ENCODE peak calls at places on chromosomes 13 and 19, in ten cellular contexts. V is GOT3; I is T-cell; R is cardiac fibroblast; J is hippocampal formation; G is iris pigment epithelial cell; W is stimulated activated CD4-positive, alpha-beta T cell treated with anti-CD3 and anti-CD28 coated beads, Interleukin-4, amount 100 ng/mL, for 4 hours; T is KBM-7; N is naive thymus-derived CD4-positive, alpha-beta T cell; H is Kasumi-1. K is an unnamed sample.

GRCh38 chr13:50631041-50631440 is 212.5 kb downstream of the DLEU7 start:
- DNase-seq in V (no peak), I (no peak), R (no peak), J (no peak), G (peak), W (no peak), T (no peak), N (no peak), H (no peak), K (no peak)

GRCh38 chr13:45542878-45543277 is 72.7 kb downstream of the ERICH6B start:
- DNase-seq in V (no peak), I (no peak), R (no peak), J (no peak), G (no peak), W (no peak), T (no peak), N (no peak), H (no peak), K (no peak)

GRCh38 chr19:41449079-41449864 is 6.3 kb downstream of the ERICH4 start:
- DNase-seq in V (peak), I (peak), R (peak), J (peak), G (peak), W (peak), T (peak), N (peak), H (peak), K (peak)

GRCh38 chr13:99689955-99690354 is 188.7 kb downstream of the TM9SF2 start:
- DNase-seq in V (no peak), I (no peak), R (no peak), J (no peak), G (no peak), W (no peak), T (no peak), N (no peak), H (no peak), K (no peak)

GRCh38 chr19:3125900-3126524 is 9.8 kb upstream of the GNA15 start:
- DNase-seq in V (no peak), I (peak), R (peak), J (no peak), G (peak), W (peak), T (peak), N (peak), H (peak), K (peak)

GRCh38 chr13:90272356-90272755 is 1075.1 kb upstream of the MIR17HG start:
- DNase-seq in V (no peak), I (no peak), R (peak), J (no peak), G (peak), W (no peak), T (no peak), N (no peak), H (no peak), K (no peak)

GRCh38 chr19:35410487-35410886 is 37.6 kb upstream of the FFAR2 start:
- DNase-seq in V (no peak), I (no peak), R (no peak), J (no peak), G (no peak), W (no peak), T (no peak), N (no peak), H (no peak), K (no peak)

GRCh38 chr13:20411638-20412342 is 113.9 kb downstream of the CRYL1 start:
- DNase-seq in V (no peak), I (peak), R (no peak), J (no peak), G (no peak), W (peak), T (peak), N (no peak), H (peak), K (no peak)

GRCh38 chr13:65470781-65471180 is 1759.4 kb downstream of the PCDH9 start:
- DNase-seq in V (no peak), I (no peak), R (peak), J (no peak), G (peak), W (no peak), T (no peak), N (no peak), H (no peak), K (no peak)

GRCh38 chr19:15276620-15277019 is 44.4 kb upstream of the EPHX3 start:
- DNase-seq in V (no peak), I (no peak), R (no peak), J (no peak), G (no peak), W (no peak), T (no peak), N (no peak), H (no peak), K (no peak)

GRCh38 chr13:113788413-113789135 is 29.5 kb downstream of the TMEM255B start:
- DNase-seq in V (no peak), I (no peak), R (no peak), J (no peak), G (no peak), W (no peak), T (no peak), N (no peak), H (no peak), K (no peak)

GRCh38 chr13:112561478-112561877 is 26.5 kb downstream of the TUBGCP3 start:
- DNase-seq in V (no peak), I (no peak), R (peak), J (no peak), G (no peak), W (no peak), T (no peak), N (no peak), H (no peak), K (no peak)

GRCh38 chr13:32549788-32550187 is 11.2 kb upstream of the N4BP2L2 start:
- DNase-seq in V (no peak), I (no peak), R (no peak), J (no peak), G (no peak), W (no peak), T (no peak), N (no peak), H (no peak), K (no peak)

GRCh38 chr13:91879360-91879759 is 480.9 kb downstream of the GPC5 start:
- DNase-seq in V (no peak), I (no peak), R (no peak), J (no peak), G (no peak), W (no peak), T (no peak), N (no peak), H (no peak), K (no peak)

GRCh38 chr13:30520571-30520970 is 54.8 kb upstream of the HMGB1 start:
- DNase-seq in V (peak), I (no peak), R (peak), J (no peak), G (peak), W (no peak), T (no peak), N (no peak), H (no peak), K (no peak)

GRCh38 chr13:75889427-75889826 is 253.3 kb downstream of the LMO7 start:
- DNase-seq in V (no peak), I (no peak), R (no peak), J (no peak), G (no peak), W (no peak), T (no peak), N (no peak), H (no peak), K (no peak)

GRCh38 chr13:65868106-65868505 is 1362.0 kb downstream of the PCDH9 start:
- DNase-seq in V (no peak), I (no peak), R (no peak), J (no peak), G (no peak), W (no peak), T (no peak), N (no peak), H (no peak), K (no peak)

GRCh38 chr13:25276748-25277147 is 10.5 kb downstream of the MTMR6 start:
- DNase-seq in V (no peak), I (no peak), R (peak), J (no peak), G (peak), W (no peak), T (no peak), N (no peak), H (no peak), K (no peak)

GRCh38 chr19:42065051-42065450 is 5.0 kb downstream of the GRIK5 start:
- DNase-seq in V (no peak), I (no peak), R (no peak), J (no peak), G (no peak), W (no peak), T (no peak), N (no peak), H (no peak), K (no peak)

GRCh38 chr19:37594982-37595382 is 306 bp downstream of the ZNF540 start:
- DNase-seq in V (no peak), I (peak), R (no peak), J (peak), G (peak), W (peak), T (no peak), N (peak), H (no peak), K (peak)

GRCh38 chr19:19597809-19598306 is 20.6 kb downstream of the PBX4 start:
- DNase-seq in V (no peak), I (peak), R (peak), J (no peak), G (no peak), W (peak), T (no peak), N (no peak), H (no peak), K (no peak)

GRCh38 chr19:20912973-20913372 is 10.1 kb upstream of the ZNF85 start:
- DNase-seq in V (no peak), I (no peak), R (no peak), J (no peak), G (no peak), W (no peak), T (no peak), N (no peak), H (no peak), K (no peak)

GRCh38 chr19:8654591-8655339 is 24.3 kb downstream of the NFILZ start:
- DNase-seq in V (no peak), I (peak), R (peak), J (no peak), G (peak), W (peak), T (peak), N (peak), H (peak), K (peak)

GRCh38 chr13:76425930-76426329 is 460.3 kb downstream of the KCTD12 start:
- DNase-seq in V (no peak), I (no peak), R (peak), J (no peak), G (peak), W (no peak), T (no peak), N (no peak), H (no peak), K (no peak)

GRCh38 chr19:47228937-47229673 is 1.9 kb downstream of the BBC3 start:
- DNase-seq in V (no peak), I (peak), R (peak), J (no peak), G (peak), W (peak), T (peak), N (no peak), H (no peak), K (no peak)

GRCh38 chr13:30362869-30363268 is 55.5 kb upstream of the KATNAL1 start:
- DNase-seq in V (no peak), I (no peak), R (no peak), J (no peak), G (no peak), W (no peak), T (no peak), N (no peak), H (no peak), K (no peak)

GRCh38 chr13:75219479-75220237 is 262.3 kb downstream of the TBC1D4 start:
- DNase-seq in V (peak), I (peak), R (peak), J (peak), G (peak), W (peak), T (peak), N (peak), H (peak), K (peak)

GRCh38 chr13:104571161-104571889 is 1505.1 kb upstream of the SLC10A2 start:
- DNase-seq in V (no peak), I (no peak), R (peak), J (peak), G (peak), W (no peak), T (peak), N (no peak), H (peak), K (peak)

GRCh38 chr19:51695702-51696315 is 2.7 kb downstream of the SPACA6 start:
- DNase-seq in V (no peak), I (no peak), R (no peak), J (no peak), G (no peak), W (no peak), T (no peak), N (no peak), H (no peak), K (no peak)

GRCh38 chr19:45637890-45638667 is 1.1 kb downstream of the EML2 start:
- DNase-seq in V (no peak), I (no peak), R (peak), J (no peak), G (peak), W (no peak), T (no peak), N (no peak), H (no peak), K (peak)

GRCh38 chr19:58544591-58545285 is 874 bp downstream of the TRIM28 start:
- DNase-seq in V (no peak), I (peak), R (peak), J (no peak), G (peak), W (no peak), T (no peak), N (no peak), H (no peak), K (peak)

GRCh38 chr19:6125571-6125989 is 9.9 kb upstream of the ACSBG2 start:
- DNase-seq in V (no peak), I (peak), R (peak), J (no peak), G (peak), W (peak), T (peak), N (peak), H (peak), K (peak)

GRCh38 chr19:30085394-30085793 is 143.4 kb downstream of the URI1 start:
- DNase-seq in V (no peak), I (no peak), R (no peak), J (no peak), G (no peak), W (no peak), T (peak), N (no peak), H (no peak), K (peak)

GRCh38 chr13:39656325-39656677 is 839 bp downstream of the COG6 start:
- DNase-seq in V (no peak), I (no peak), R (peak), J (no peak), G (peak), W (no peak), T (no peak), N (no peak), H (no peak), K (no peak)

GRCh38 chr13:75797256-75797655 is 161.1 kb downstream of the LMO7 start:
- DNase-seq in V (no peak), I (no peak), R (no peak), J (no peak), G (no peak), W (no peak), T (no peak), N (no peak), H (no peak), K (no peak)

GRCh38 chr13:90320663-90321062 is 1026.8 kb upstream of the MIR17HG start:
- DNase-seq in V (no peak), I (no peak), R (no peak), J (no peak), G (no peak), W (no peak), T (no peak), N (no peak), H (no peak), K (no peak)

GRCh38 chr13:37295046-37295445 is 189.6 kb upstream of the CSNK1A1L start:
- DNase-seq in V (no peak), I (no peak), R (peak), J (no peak), G (peak), W (no peak), T (no peak), N (no peak), H (no peak), K (no peak)